ENCODE peak calls at places on chromosomes 7 and 10, in nine cellular contexts. Q is NCI-H526 treated with DMSO at 0.1 percent for 48 hours, H is RCC 7860, Y is choroid plexus epithelial cell, A is germinal center, V is T follicular helper cell, J is COR-L47, N is NCI-H69, X is cardiac fibroblast. F is an unnamed sample.

GRCh38 chr7:143356414-143357050 is 6.0 kb downstream of the FAM131B start:
- DNase-seq in H (no peak), N (no peak), A (no peak), Y (no peak), X (no peak), V (no peak), J (no peak), Q (no peak), F (no peak)

GRCh38 chr10:92432596-92432995 is 141.3 kb downstream of the IDE start:
- DNase-seq in A (no peak), H (no peak), Q (no peak), X (no peak), Y (no peak), V (no peak), N (no peak), J (no peak), F (no peak)

GRCh38 chr7:138126928-138127327 is 50.7 kb downstream of the AKR1D1 start:
- DNase-seq in X (no peak), Y (no peak), Q (no peak), V (no peak), A (no peak), J (no peak), N (no peak), H (peak), F (no peak)

GRCh38 chr10:34730726-34731125 is 84.4 kb downstream of the PARD3 start:
- DNase-seq in N (no peak), Y (peak), A (no peak), X (no peak), H (no peak), J (no peak), V (no peak), Q (no peak), F (no peak)

GRCh38 chr10:109259293-109259692 is 664.0 kb downstream of the XPNPEP1 start:
- DNase-seq in Q (no peak), N (no peak), J (no peak), H (no peak), X (no peak), A (no peak), Y (peak), V (no peak), F (no peak)

GRCh38 chr7:40805361-40805760 is 670.6 kb downstream of the SUGCT start:
- DNase-seq in N (no peak), Y (no peak), V (no peak), J (no peak), Q (no peak), A (no peak), H (no peak), X (no peak), F (no peak)

GRCh38 chr7:23808421-23808820 is 98.4 kb downstream of the STK31 start:
- DNase-seq in J (no peak), X (no peak), A (no peak), H (no peak), V (no peak), Q (no peak), Y (no peak), N (no peak), F (no peak)

GRCh38 chr7:91280604-91281003 is 16.4 kb downstream of the FZD1 start:
- DNase-seq in V (no peak), A (no peak), N (no peak), J (no peak), Q (no peak), H (no peak), X (no peak), Y (peak), F (no peak)

GRCh38 chr7:104936546-104936945 is 77.5 kb upstream of the KMT2E start:
- DNase-seq in Y (no peak), A (no peak), Q (no peak), V (no peak), J (no peak), N (no peak), X (no peak), H (no peak), F (no peak)

GRCh38 chr10:3424102-3424803 is 251.7 kb upstream of the PITRM1 start:
- DNase-seq in Q (no peak), H (peak), N (peak), A (no peak), Y (peak), V (no peak), X (peak), J (peak), F (no peak)

GRCh38 chr7:73809454-73810090 is 21.2 kb upstream of the CLDN4 start:
- DNase-seq in N (peak), J (no peak), H (no peak), Q (no peak), A (no peak), V (no peak), Y (no peak), X (no peak), F (no peak)

GRCh38 chr7:2018786-2019692 is 213.7 kb downstream of the MAD1L1 start:
- DNase-seq in X (peak), V (no peak), J (no peak), H (no peak), A (no peak), Q (no peak), Y (peak), N (no peak), F (no peak)

GRCh38 chr10:25698638-25699037 is 235.4 kb upstream of the MYO3A start:
- DNase-seq in Y (no peak), X (no peak), J (no peak), A (no peak), V (no peak), N (no peak), Q (no peak), H (no peak), F (no peak)

GRCh38 chr7:30224511-30225031 is 59.8 kb upstream of the ZNRF2 start:
- DNase-seq in N (peak), X (peak), Q (no peak), A (no peak), H (peak), J (no peak), Y (peak), V (no peak), F (no peak)

GRCh38 chr10:93703066-93703465 is 674 bp upstream of the FRA10AC1 start:
- DNase-seq in Q (peak), V (no peak), Y (peak), N (peak), X (peak), A (peak), J (no peak), H (no peak), F (no peak)

GRCh38 chr7:29940199-29940598 is 49.4 kb downstream of the SCRN1 start:
- DNase-seq in N (no peak), J (no peak), V (no peak), A (no peak), H (no peak), Q (no peak), Y (no peak), X (no peak), F (no peak)

GRCh38 chr7:27178366-27178765 is 4.2 kb upstream of the HOXA10 start:
- DNase-seq in Y (no peak), N (no peak), V (no peak), H (peak), A (no peak), J (no peak), X (no peak), Q (no peak), F (no peak)

GRCh38 chr10:13705526-13706169 is 118.9 kb downstream of the PRPF18 start:
- DNase-seq in V (no peak), J (no peak), X (peak), N (no peak), Q (no peak), Y (no peak), H (no peak), A (no peak), F (no peak)

GRCh38 chr7:27031289-27032172 is 64.3 kb downstream of the HOXA1 start:
- DNase-seq in A (peak), J (no peak), X (peak), H (peak), Y (peak), V (no peak), N (peak), Q (no peak), F (no peak)

GRCh38 chr7:132133501-132133900 is 442.8 kb downstream of the PLXNA4 start:
- DNase-seq in X (no peak), N (no peak), J (no peak), V (no peak), Q (no peak), Y (no peak), A (no peak), H (no peak), F (no peak)

GRCh38 chr7:21253740-21254687 is 173.9 kb upstream of the SP4 start:
- DNase-seq in A (no peak), N (peak), Y (peak), V (peak), J (peak), X (peak), H (peak), Q (peak), F (peak)

GRCh38 chr10:78200686-78201085 is 167.0 kb downstream of the RPS24 start:
- DNase-seq in J (no peak), V (no peak), X (no peak), H (no peak), Y (no peak), A (no peak), Q (no peak), N (no peak), F (no peak)

GRCh38 chr7:111108526-111108925 is 17.6 kb downstream of the LRRN3 start:
- DNase-seq in A (no peak), Q (no peak), J (peak), H (no peak), Y (peak), V (no peak), N (peak), X (peak), F (no peak)